ENCODE peak calls at places on chromosomes 11 and 22, in seven cellular contexts. S, M, L, B, T, C and U are unnamed samples.

GRCh38 chr11:66330931-66331330 is 5.3 kb downstream of the RIN1 start:
- DNase-seq in S (no peak), M (no peak), L (peak), B (no peak), T (no peak), C (no peak), U (no peak)

GRCh38 chr22:30208631-30209603 is 37.6 kb downstream of the LIF start:
- DNase-seq in S (peak), M (peak), L (peak), B (no peak), T (no peak), C (peak), U (no peak)

GRCh38 chr11:61472868-61473267 is 35.7 kb upstream of the LRRC10B start:
- DNase-seq in S (no peak), M (no peak), L (peak), B (no peak), T (no peak), C (peak), U (no peak)

GRCh38 chr11:102974552-102975280 is 19.2 kb upstream of the MMP13 start:
- DNase-seq in S (peak), M (peak), L (no peak), B (no peak), T (no peak), C (peak), U (peak)

GRCh38 chr11:41499429-41499828 is 40.0 kb upstream of the LRRC4C start:
- DNase-seq in S (no peak), M (no peak), L (no peak), B (no peak), T (no peak), C (no peak), U (no peak)

GRCh38 chr11:70270877-70271634 is 566 bp downstream of the PPFIA1 start:
- DNase-seq in S (no peak), M (peak), L (peak), B (peak), T (no peak), C (peak), U (no peak)

GRCh38 chr22:43945632-43946390 is 9.4 kb upstream of the SAMM50 start:
- DNase-seq in S (peak), M (peak), L (peak), B (peak), T (peak), C (peak), U (no peak)

GRCh38 chr11:3959015-3959917 is 103.8 kb downstream of the STIM1 start:
- DNase-seq in S (peak), M (no peak), L (no peak), B (peak), T (no peak), C (no peak), U (no peak)

GRCh38 chr11:99260696-99261095 is 239.9 kb downstream of the CNTN5 start:
- DNase-seq in S (peak), M (no peak), L (no peak), B (no peak), T (no peak), C (no peak), U (no peak)

GRCh38 chr22:42388130-42388797 is 43.9 kb downstream of the NFAM1 start:
- DNase-seq in S (no peak), M (no peak), L (no peak), B (peak), T (peak), C (peak), U (peak)

GRCh38 chr22:31896472-31896871 is 47.9 kb upstream of the YWHAH start:
- DNase-seq in S (no peak), M (no peak), L (no peak), B (no peak), T (no peak), C (no peak), U (no peak)

GRCh38 chr11:255176-255575 is 18.4 kb downstream of the PSMD13 start:
- DNase-seq in S (no peak), M (no peak), L (no peak), B (no peak), T (no peak), C (no peak), U (no peak)

GRCh38 chr22:20211997-20212753 is 55.9 kb downstream of the RTN4R start:
- DNase-seq in S (no peak), M (peak), L (peak), B (no peak), T (peak), C (peak), U (no peak)

GRCh38 chr11:119323532-119324033 is 6.7 kb upstream of the MCAM start:
- DNase-seq in S (peak), M (peak), L (peak), B (peak), T (no peak), C (peak), U (no peak)

GRCh38 chr22:45584121-45584570 is 81.5 kb downstream of the FBLN1 start:
- DNase-seq in S (peak), M (no peak), L (peak), B (no peak), T (no peak), C (no peak), U (no peak)

GRCh38 chr11:124113890-124114289 is 1.4 kb upstream of the VWA5A start:
- DNase-seq in S (no peak), M (no peak), L (no peak), B (no peak), T (no peak), C (no peak), U (no peak)

GRCh38 chr11:83002047-83002446 is 69.7 kb downstream of the RAB30 start:
- DNase-seq in S (no peak), M (no peak), L (peak), B (no peak), T (no peak), C (no peak), U (no peak)

GRCh38 chr22:41682033-41682807 is 6.4 kb downstream of the SNU13 start:
- DNase-seq in S (no peak), M (peak), L (peak), B (peak), T (peak), C (peak), U (peak)

GRCh38 chr11:128179049-128179448 is 408.3 kb downstream of the ETS1 start:
- DNase-seq in S (no peak), M (no peak), L (no peak), B (no peak), T (no peak), C (no peak), U (no peak)

GRCh38 chr22:40797427-40797826 is 21.7 kb downstream of the SLC25A17 start:
- DNase-seq in S (no peak), M (no peak), L (no peak), B (no peak), T (no peak), C (no peak), U (no peak)

GRCh38 chr11:132943325-132943736 is 589.0 kb downstream of the OPCML start:
- DNase-seq in S (no peak), M (no peak), L (no peak), B (no peak), T (no peak), C (no peak), U (no peak)

GRCh38 chr22:43535741-43536140 is 123.9 kb downstream of the MPPED1 start:
- DNase-seq in S (no peak), M (no peak), L (no peak), B (no peak), T (peak), C (no peak), U (no peak)

GRCh38 chr11:59573216-59573615 is 42.4 kb downstream of the OSBP start:
- DNase-seq in S (no peak), M (no peak), L (no peak), B (no peak), T (no peak), C (no peak), U (no peak)

GRCh38 chr11:66069715-66070603 is at the start of gene PACS1:
- DNase-seq in S (peak), M (peak), L (peak), B (peak), T (peak), C (peak), U (no peak)

GRCh38 chr11:70400643-70401042 is 2.3 kb downstream of the CTTN start:
- DNase-seq in S (no peak), M (no peak), L (no peak), B (no peak), T (no peak), C (no peak), U (no peak)

GRCh38 chr11:19806251-19806650 is 93.6 kb downstream of the NAV2 start:
- DNase-seq in S (no peak), M (no peak), L (no peak), B (no peak), T (no peak), C (no peak), U (no peak)

GRCh38 chr22:49783036-49783746 is 44.5 kb downstream of the BRD1 start:
- DNase-seq in S (no peak), M (no peak), L (peak), B (no peak), T (no peak), C (no peak), U (no peak)

GRCh38 chr11:70669871-70670683 is 271.7 kb downstream of the CTTN start:
- DNase-seq in S (no peak), M (no peak), L (no peak), B (no peak), T (no peak), C (no peak), U (no peak)

GRCh38 chr22:35534091-35534490 is 6.5 kb upstream of the RASD2 start:
- DNase-seq in S (no peak), M (no peak), L (no peak), B (peak), T (no peak), C (no peak), U (no peak)

GRCh38 chr11:45809456-45810395 is 4.8 kb downstream of the SLC35C1 start:
- DNase-seq in S (no peak), M (no peak), L (no peak), B (no peak), T (no peak), C (no peak), U (no peak)

GRCh38 chr11:45806072-45806933 is 1.4 kb downstream of the SLC35C1 start:
- DNase-seq in S (no peak), M (no peak), L (no peak), B (no peak), T (no peak), C (no peak), U (peak)

GRCh38 chr11:45805305-45806071 is 539 bp downstream of the SLC35C1 start:
- DNase-seq in S (peak), M (peak), L (peak), B (peak), T (peak), C (peak), U (no peak)

GRCh38 chr11:45806937-45807791 is 2.2 kb downstream of the SLC35C1 start:
- DNase-seq in S (no peak), M (no peak), L (no peak), B (no peak), T (no peak), C (no peak), U (peak)

GRCh38 chr11:45807792-45808238 is 2.9 kb downstream of the SLC35C1 start:
- DNase-seq in S (no peak), M (no peak), L (no peak), B (no peak), T (no peak), C (no peak), U (peak)
- H3K4me3 ChIP-seq in S (no peak), M (peak), L (no peak), B (no peak), T (peak), C (no peak), U (no peak)

GRCh38 chr22:37972527-37972926 is 11.8 kb downstream of the SOX10 start:
- DNase-seq in S (no peak), M (no peak), L (no peak), B (no peak), T (no peak), C (no peak), U (no peak)

GRCh38 chr22:37973271-37974170 is 10.8 kb downstream of the SOX10 start:
- DNase-seq in S (no peak), M (no peak), L (no peak), B (no peak), T (no peak), C (no peak), U (no peak)

GRCh38 chr22:37968452-37969251 is 15.2 kb downstream of the POLR2F start:
- DNase-seq in S (no peak), M (no peak), L (no peak), B (no peak), T (peak), C (no peak), U (no peak)

GRCh38 chr22:37970864-37971263 is 13.5 kb downstream of the SOX10 start:
- DNase-seq in S (no peak), M (no peak), L (no peak), B (no peak), T (no peak), C (no peak), U (no peak)

GRCh38 chr22:37971475-37972434 is 12.6 kb downstream of the SOX10 start:
- DNase-seq in S (no peak), M (no peak), L (no peak), B (no peak), T (no peak), C (no peak), U (no peak)
- H3K4me3 ChIP-seq in S (no peak), M (no peak), L (no peak), B (no peak), T (no peak), C (no peak), U (no peak)

GRCh38 chr11:68330700-68331337 is 18.4 kb downstream of the LRP5 start:
- DNase-seq in S (no peak), M (no peak), L (no peak), B (no peak), T (no peak), C (no peak), U (no peak)
- H3K4me3 ChIP-seq in S (no peak), M (no peak), L (no peak), B (no peak), T (no peak), C (no peak), U (no peak)

GRCh38 chr11:114058026-114058706 is 1.3 kb upstream of the ZBTB16 start:
- DNase-seq in S (no peak), M (peak), L (peak), B (no peak), T (no peak), C (peak), U (no peak)
- H3K4me3 ChIP-seq in S (no peak), M (peak), L (peak), B (no peak), T (peak), C (no peak), U (no peak)

DNA sequence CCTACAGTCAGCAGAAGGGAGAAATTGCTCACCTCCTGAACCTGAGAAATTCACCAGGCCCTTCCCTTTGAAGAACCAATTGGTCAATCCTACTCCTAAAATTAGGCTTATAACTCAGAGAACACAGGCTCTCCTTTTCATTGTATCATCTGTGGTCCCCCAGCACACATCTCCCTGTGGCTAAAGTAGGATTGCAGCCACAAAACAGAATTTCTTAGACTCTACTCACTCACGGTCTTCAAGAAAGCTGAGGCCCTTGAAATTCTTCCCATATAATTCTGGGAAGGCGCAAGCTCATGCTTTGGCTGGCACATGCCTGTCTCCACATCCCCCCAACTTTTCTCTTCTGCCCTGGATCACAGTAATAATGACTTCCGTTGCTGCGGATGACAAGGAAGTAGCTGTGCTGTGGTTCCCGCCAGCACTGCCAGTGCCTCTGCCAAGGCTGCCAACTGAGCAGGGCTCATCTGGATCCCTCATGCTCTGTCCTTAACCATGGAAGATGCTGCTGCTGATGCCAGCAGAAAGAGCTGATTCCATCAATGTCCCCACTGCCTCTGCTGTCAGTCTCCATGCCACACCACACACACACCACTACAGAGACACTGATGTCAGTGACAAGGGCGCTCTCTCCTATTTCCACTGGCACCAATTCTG is 200.6 kb upstream of the POU2AF2 start:
- DNase-seq in S (no peak), M (no peak), L (no peak), B (no peak), T (no peak), C (no peak), U (no peak)
- H3K4me3 ChIP-seq in S (no peak), M (no peak), L (no peak), B (no peak), T (no peak), C (no peak), U (no peak)

GRCh38 chr11:64288353-64288750 is 2.7 kb downstream of the GPR137 start:
- DNase-seq in S (no peak), M (no peak), L (no peak), B (no peak), T (no peak), C (no peak), U (no peak)

GRCh38 chr11:64284962-64285884 is at the start of gene GPR137:
- DNase-seq in S (peak), M (peak), L (peak), B (peak), T (peak), C (peak), U (peak)

GRCh38 chr11:64285885-64286800 is 495 bp downstream of the GPR137 start:
- DNase-seq in S (peak), M (peak), L (peak), B (peak), T (no peak), C (peak), U (no peak)

GRCh38 chr11:64287676-64288352 is 2.2 kb downstream of the GPR137 start:
- DNase-seq in S (no peak), M (no peak), L (peak), B (no peak), T (no peak), C (no peak), U (peak)

GRCh38 chr11:64286801-64287159 is 1.1 kb downstream of the GPR137 start:
- DNase-seq in S (no peak), M (no peak), L (no peak), B (no peak), T (no peak), C (no peak), U (no peak)
- H3K4me3 ChIP-seq in S (no peak), M (no peak), L (peak), B (no peak), T (peak), C (no peak), U (no peak)

GRCh38 chr11:64034411-64034811 is 1.3 kb upstream of the FLRT1 start:
- DNase-seq in S (no peak), M (no peak), L (no peak), B (no peak), T (no peak), C (no peak), U (no peak)

GRCh38 chr11:64037027-64037633 is 1.4 kb downstream of the FLRT1 start:
- DNase-seq in S (no peak), M (no peak), L (no peak), B (no peak), T (peak), C (no peak), U (no peak)

GRCh38 chr11:64035581-64035980 is at the start of gene FLRT1:
- DNase-seq in S (no peak), M (no peak), L (no peak), B (no peak), T (peak), C (no peak), U (no peak)

GRCh38 chr11:64036081-64037026 is 623 bp downstream of the FLRT1 start:
- DNase-seq in S (no peak), M (no peak), L (peak), B (no peak), T (peak), C (no peak), U (no peak)

GRCh38 chr11:64035081-64035524 is 628 bp upstream of the FLRT1 start:
- DNase-seq in S (no peak), M (no peak), L (no peak), B (no peak), T (no peak), C (no peak), U (no peak)
- H3K4me3 ChIP-seq in S (peak), M (peak), L (peak), B (no peak), T (peak), C (no peak), U (no peak)

GRCh38 chr11:73245461-73245860 is 26.7 kb upstream of the P2RY6 start:
- DNase-seq in S (no peak), M (no peak), L (no peak), B (no peak), T (no peak), C (no peak), U (peak)
- H3K4me3 ChIP-seq in S (no peak), M (no peak), L (no peak), B (no peak), T (no peak), C (no peak), U (no peak)

DNA sequence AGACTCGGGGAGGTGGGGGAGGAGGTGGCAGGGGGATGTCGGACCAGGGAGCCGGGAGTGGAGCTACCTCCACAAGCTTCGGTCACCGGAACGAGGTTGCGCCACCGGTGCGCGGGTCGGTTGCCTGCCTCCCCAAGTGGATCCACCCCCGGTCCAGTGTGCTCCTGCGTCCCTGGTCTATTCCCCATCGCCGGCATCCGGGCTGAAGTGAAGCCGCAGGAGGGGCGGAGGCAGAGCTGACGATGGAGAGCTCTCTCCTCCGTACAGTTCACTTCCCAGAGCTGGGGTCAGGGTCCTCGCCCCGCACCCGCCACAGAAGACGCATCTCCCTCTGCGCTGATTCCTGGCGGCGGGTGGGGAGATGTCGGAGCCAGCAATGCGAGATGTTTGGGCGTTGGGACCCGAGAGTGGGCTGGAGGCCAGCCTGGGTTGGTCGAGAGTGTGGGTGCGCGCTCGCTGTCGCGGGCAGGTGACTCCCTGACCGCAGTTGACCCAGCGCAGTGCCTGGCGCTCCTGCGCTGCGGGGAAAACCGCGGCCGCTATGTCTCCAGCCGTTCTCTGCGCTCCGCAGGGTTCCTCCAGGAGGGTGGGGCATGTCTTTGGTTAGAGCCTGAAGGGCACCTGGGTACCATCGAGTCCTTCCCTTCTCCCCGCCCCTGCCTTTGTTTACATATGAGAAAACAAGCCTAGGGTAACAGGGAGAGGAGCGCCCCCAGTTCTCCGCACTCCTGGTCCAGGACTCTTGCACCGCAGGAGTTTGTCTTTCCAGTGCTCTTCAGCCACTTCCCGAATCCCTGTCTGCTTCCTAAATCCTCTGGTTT is 1.7 kb downstream of the C11orf96 start:
- DNase-seq in S (no peak), M (no peak), L (no peak), B (no peak), T (no peak), C (no peak), U (no peak)
- H3K4me3 ChIP-seq in S (peak), M (peak), L (peak), B (no peak), T (peak), C (peak), U (no peak)

DNA sequence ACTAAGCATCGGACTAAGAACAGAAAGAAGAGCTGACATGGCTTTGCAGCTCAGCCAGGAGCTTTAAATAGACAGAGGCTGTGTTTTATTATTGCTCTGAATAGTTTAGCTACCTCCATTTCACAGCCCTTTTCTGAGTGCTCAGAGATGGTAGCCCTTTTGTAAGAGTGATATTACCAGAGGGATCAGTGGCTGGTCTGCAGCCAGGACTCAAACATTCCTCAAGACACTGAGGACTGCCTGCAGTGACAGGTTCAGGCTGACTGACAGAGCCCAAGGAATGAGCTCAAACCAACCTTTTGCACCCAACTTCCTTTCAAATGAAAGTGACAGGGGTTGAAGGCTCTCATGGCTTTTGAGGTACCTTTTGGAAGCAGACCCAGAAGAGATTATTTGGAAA is 189.0 kb downstream of the DDX10 start:
- DNase-seq in S (no peak), M (no peak), L (no peak), B (peak), T (no peak), C (no peak), U (no peak)
- H3K4me3 ChIP-seq in S (no peak), M (no peak), L (peak), B (peak), T (no peak), C (no peak), U (no peak)